ENCODE peak calls at places on chromosomes 4 and X, in five cellular contexts. One of them, this sample, is unnamed.
A peak's percentile ranks its signal among the peaks of the same experiment; 100 is the strongest.

GRCh38 chr4:139910106-139910505 is 243.9 kb downstream of the MAML3 start:
- DNase-seq in HCT116: no peak
- DNase-seq in NB4: no peak
- DNase-seq in gastrocnemius medialis: no peak
- DNase-seq in suprapubic skin: no peak
- DNase-seq in this sample: no peak

GRCh38 chr4:24024157-24024556 is 134.3 kb upstream of the PPARGC1A start:
- DNase-seq in HCT116: no peak
- DNase-seq in NB4: no peak
- DNase-seq in gastrocnemius medialis: no peak
- DNase-seq in suprapubic skin: no peak
- DNase-seq in this sample: no peak

GRCh38 chrX:30913556-30913955 is 24.5 kb upstream of the TAB3 start:
- DNase-seq in HCT116: no peak
- DNase-seq in NB4: no peak
- DNase-seq in gastrocnemius medialis: no peak
- DNase-seq in suprapubic skin: no peak
- DNase-seq in this sample: no peak

GRCh38 chrX:11499076-11500044 is 166.4 kb downstream of the ARHGAP6 start:
- DNase-seq in HCT116: no peak
- DNase-seq in NB4: no peak
- DNase-seq in gastrocnemius medialis: no peak
- DNase-seq in suprapubic skin: no peak
- DNase-seq in this sample: no peak

GRCh38 chrX:37921758-37922157 is 74.4 kb upstream of the DYNLT3 start:
- DNase-seq in HCT116: no peak
- DNase-seq in NB4: no peak
- DNase-seq in gastrocnemius medialis: no peak
- DNase-seq in suprapubic skin: no peak
- DNase-seq in this sample: no peak

GRCh38 chrX:47380268-47380667 is 9.9 kb downstream of the ZNF157 start:
- DNase-seq in HCT116: no peak
- DNase-seq in NB4: no peak
- DNase-seq in gastrocnemius medialis: peak; percentile 14
- DNase-seq in suprapubic skin: no peak
- DNase-seq in this sample: peak; percentile 85

GRCh38 chrX:1205681-1206611 is 6.5 kb downstream of the CRLF2 start:
- DNase-seq in HCT116: peak; percentile 95
- DNase-seq in NB4: peak; percentile 56
- DNase-seq in gastrocnemius medialis: no peak
- DNase-seq in suprapubic skin: no peak
- DNase-seq in this sample: no peak

GRCh38 chrX:136065044-136065671 is 79.9 kb downstream of the SLC9A6 start:
- DNase-seq in HCT116: no peak
- DNase-seq in NB4: peak; percentile 6
- DNase-seq in gastrocnemius medialis: peak; percentile 23
- DNase-seq in suprapubic skin: no peak
- DNase-seq in this sample: no peak

GRCh38 chr4:133146574-133147198 is 2.4 kb upstream of the PCDH10 start:
- DNase-seq in HCT116: no peak
- DNase-seq in NB4: peak; percentile 25
- DNase-seq in gastrocnemius medialis: no peak
- DNase-seq in suprapubic skin: peak; percentile 66
- DNase-seq in this sample: no peak

GRCh38 chr4:26055855-26056254 is 141.8 kb downstream of the SMIM20 start:
- DNase-seq in HCT116: no peak
- DNase-seq in NB4: peak; percentile 32
- DNase-seq in gastrocnemius medialis: no peak
- DNase-seq in suprapubic skin: no peak
- DNase-seq in this sample: peak; percentile 53

GRCh38 chrX:18893536-18893935 is 90.4 kb downstream of the PHKA2 start:
- DNase-seq in HCT116: no peak
- DNase-seq in NB4: no peak
- DNase-seq in gastrocnemius medialis: no peak
- DNase-seq in suprapubic skin: no peak
- DNase-seq in this sample: no peak

GRCh38 chrX:100512471-100512870 is 72.3 kb upstream of the TNMD start:
- DNase-seq in HCT116: peak; percentile 1
- DNase-seq in NB4: peak; percentile 4
- DNase-seq in gastrocnemius medialis: no peak
- DNase-seq in suprapubic skin: no peak
- DNase-seq in this sample: no peak

GRCh38 chr4:161188578-161188977 is 975.2 kb downstream of the FSTL5 start:
- DNase-seq in HCT116: no peak
- DNase-seq in NB4: no peak
- DNase-seq in gastrocnemius medialis: no peak
- DNase-seq in suprapubic skin: no peak
- DNase-seq in this sample: no peak

GRCh38 chrX:115960440-115961084 is 210.0 kb upstream of the AGTR2 start:
- DNase-seq in HCT116: no peak
- DNase-seq in NB4: no peak
- DNase-seq in gastrocnemius medialis: no peak
- DNase-seq in suprapubic skin: no peak
- DNase-seq in this sample: no peak

GRCh38 chr4:156593464-156593863 is 378.1 kb downstream of the PDGFC start:
- DNase-seq in HCT116: no peak
- DNase-seq in NB4: no peak
- DNase-seq in gastrocnemius medialis: no peak
- DNase-seq in suprapubic skin: no peak
- DNase-seq in this sample: no peak
- TF ChIP-seq CTCF in HCT116: no peak
- TF ChIP-seq CTCF in NB4: no peak
- TF ChIP-seq CTCF in gastrocnemius medialis: no peak
- TF ChIP-seq CTCF in suprapubic skin: no peak
- TF ChIP-seq CTCF in this sample: no peak

GRCh38 chr4:7967063-7967440 is 27.4 kb upstream of the AFAP1 start:
- DNase-seq in HCT116: no peak
- DNase-seq in NB4: no peak
- DNase-seq in gastrocnemius medialis: no peak
- DNase-seq in suprapubic skin: no peak
- DNase-seq in this sample: peak; percentile 75

GRCh38 chr4:7970031-7970946 is 30.6 kb upstream of the AFAP1 start:
- DNase-seq in HCT116: no peak
- DNase-seq in NB4: no peak
- DNase-seq in gastrocnemius medialis: no peak
- DNase-seq in suprapubic skin: no peak
- DNase-seq in this sample: no peak

GRCh38 chr4:7966281-7967062 is 26.8 kb upstream of the AFAP1 start:
- DNase-seq in HCT116: no peak
- DNase-seq in NB4: no peak
- DNase-seq in gastrocnemius medialis: no peak
- DNase-seq in suprapubic skin: no peak
- DNase-seq in this sample: peak; percentile 80

GRCh38 chr4:7967501-7968261 is 28.0 kb upstream of the AFAP1 start:
- DNase-seq in HCT116: no peak
- DNase-seq in NB4: no peak
- DNase-seq in gastrocnemius medialis: no peak
- DNase-seq in suprapubic skin: no peak
- DNase-seq in this sample: peak; percentile 78

GRCh38 chr4:7968262-7968896 is 28.7 kb upstream of the AFAP1 start:
- DNase-seq in HCT116: no peak
- DNase-seq in NB4: no peak
- DNase-seq in gastrocnemius medialis: no peak
- DNase-seq in suprapubic skin: no peak
- DNase-seq in this sample: no peak
- TF ChIP-seq POLR2A in HCT116: no peak
- TF ChIP-seq POLR2A in NB4: no peak
- TF ChIP-seq POLR2A in gastrocnemius medialis: no peak
- TF ChIP-seq POLR2A in suprapubic skin: no peak
- TF ChIP-seq POLR2A in this sample: no peak

GRCh38 chrX:132171478-132171877 is 43.7 kb upstream of the FRMD7 start:
- DNase-seq in HCT116: no peak
- DNase-seq in NB4: peak; percentile 5
- DNase-seq in gastrocnemius medialis: no peak
- DNase-seq in suprapubic skin: no peak
- DNase-seq in this sample: no peak
- TF ChIP-seq CTCF in HCT116: no peak
- TF ChIP-seq CTCF in NB4: no peak
- TF ChIP-seq CTCF in gastrocnemius medialis: no peak
- TF ChIP-seq CTCF in suprapubic skin: no peak
- TF ChIP-seq CTCF in this sample: no peak

GRCh38 chrX:153956044-153956907 is 11.8 kb upstream of the RENBP start:
- DNase-seq in HCT116: no peak
- DNase-seq in NB4: no peak
- DNase-seq in gastrocnemius medialis: no peak
- DNase-seq in suprapubic skin: no peak
- DNase-seq in this sample: no peak
- TF ChIP-seq POLR2A in HCT116: no peak
- TF ChIP-seq POLR2A in NB4: no peak
- TF ChIP-seq POLR2A in gastrocnemius medialis: no peak
- TF ChIP-seq POLR2A in suprapubic skin: no peak
- TF ChIP-seq POLR2A in this sample: no peak

DNA sequence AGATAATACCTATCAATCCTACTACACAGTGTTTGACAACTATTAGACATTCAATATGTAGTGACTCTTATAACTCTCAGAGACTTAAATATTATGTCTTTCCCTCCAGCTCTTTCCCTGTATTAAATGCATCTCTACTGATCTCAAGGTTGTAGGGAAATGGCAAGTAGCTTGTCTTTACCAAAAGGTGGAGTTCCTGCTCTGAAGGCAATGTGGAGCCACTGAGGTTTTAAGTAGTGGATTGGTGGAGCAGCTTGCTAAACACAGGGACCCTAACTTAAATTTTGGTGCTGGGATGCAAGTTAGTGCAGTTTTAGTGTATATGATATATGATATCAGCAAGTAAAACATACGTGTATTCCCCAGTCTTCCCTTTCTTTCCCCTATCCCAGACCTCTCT is 13.1 kb downstream of the FNIP2 start:
- DNase-seq in HCT116: no peak
- DNase-seq in NB4: no peak
- DNase-seq in gastrocnemius medialis: no peak
- DNase-seq in suprapubic skin: no peak
- DNase-seq in this sample: no peak
- TF ChIP-seq CTCF in HCT116: no peak
- TF ChIP-seq CTCF in NB4: no peak
- TF ChIP-seq CTCF in gastrocnemius medialis: no peak
- TF ChIP-seq CTCF in suprapubic skin: no peak
- TF ChIP-seq CTCF in this sample: no peak

GRCh38 chr4:78722880-78723279 is 53.3 kb upstream of the BMP2K start:
- DNase-seq in HCT116: no peak
- DNase-seq in NB4: no peak
- DNase-seq in gastrocnemius medialis: no peak
- DNase-seq in suprapubic skin: no peak
- DNase-seq in this sample: no peak

GRCh38 chr4:78722320-78722719 is 53.8 kb upstream of the BMP2K start:
- DNase-seq in HCT116: no peak
- DNase-seq in NB4: no peak
- DNase-seq in gastrocnemius medialis: no peak
- DNase-seq in suprapubic skin: no peak
- DNase-seq in this sample: no peak

GRCh38 chr4:78721739-78722138 is 54.4 kb upstream of the BMP2K start:
- DNase-seq in HCT116: no peak
- DNase-seq in NB4: no peak
- DNase-seq in gastrocnemius medialis: no peak
- DNase-seq in suprapubic skin: no peak
- DNase-seq in this sample: no peak

GRCh38 chr4:78720151-78720726 is 55.9 kb upstream of the BMP2K start:
- DNase-seq in HCT116: no peak
- DNase-seq in NB4: no peak
- DNase-seq in gastrocnemius medialis: no peak
- DNase-seq in suprapubic skin: no peak
- DNase-seq in this sample: no peak

DNA sequence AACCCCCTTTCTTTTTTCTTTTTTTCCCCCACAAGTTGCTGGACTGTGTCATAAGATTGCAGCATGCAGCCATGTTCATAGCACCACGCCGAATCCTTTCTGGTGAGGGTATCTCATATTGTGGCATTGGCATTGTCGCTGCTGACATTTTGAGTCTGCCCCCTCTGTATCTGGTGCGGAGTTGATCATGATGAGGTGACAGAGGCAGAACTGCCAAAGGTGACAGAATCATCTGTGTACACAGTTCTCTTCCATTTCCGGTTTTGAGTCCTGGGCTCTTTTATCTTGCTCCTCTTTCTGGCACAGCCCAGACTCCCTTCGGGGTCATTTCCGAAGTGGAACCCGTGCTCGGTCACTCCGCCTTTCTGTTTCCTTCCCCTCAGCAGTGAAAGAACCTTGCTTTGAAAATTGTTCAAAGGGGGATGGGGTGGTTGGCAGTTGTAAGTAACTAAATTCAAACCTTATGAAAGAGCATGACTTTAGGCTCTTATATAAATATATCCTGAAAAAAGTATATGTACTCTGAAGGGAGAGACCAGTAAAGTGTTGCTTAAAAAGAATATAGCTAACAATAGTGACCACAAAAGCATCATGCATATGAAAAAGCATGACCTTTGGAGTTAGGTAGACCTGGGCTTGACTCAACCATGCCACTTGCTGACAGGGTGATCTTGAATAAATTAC is 55.0 kb upstream of the BMP2K start:
- DNase-seq in HCT116: no peak
- DNase-seq in NB4: no peak
- DNase-seq in gastrocnemius medialis: peak; percentile 15
- DNase-seq in suprapubic skin: no peak
- DNase-seq in this sample: peak; percentile 41
- TF ChIP-seq POLR2A in HCT116: no peak
- TF ChIP-seq POLR2A in NB4: no peak
- TF ChIP-seq POLR2A in gastrocnemius medialis: no peak
- TF ChIP-seq POLR2A in suprapubic skin: no peak
- TF ChIP-seq POLR2A in this sample: no peak

DNA sequence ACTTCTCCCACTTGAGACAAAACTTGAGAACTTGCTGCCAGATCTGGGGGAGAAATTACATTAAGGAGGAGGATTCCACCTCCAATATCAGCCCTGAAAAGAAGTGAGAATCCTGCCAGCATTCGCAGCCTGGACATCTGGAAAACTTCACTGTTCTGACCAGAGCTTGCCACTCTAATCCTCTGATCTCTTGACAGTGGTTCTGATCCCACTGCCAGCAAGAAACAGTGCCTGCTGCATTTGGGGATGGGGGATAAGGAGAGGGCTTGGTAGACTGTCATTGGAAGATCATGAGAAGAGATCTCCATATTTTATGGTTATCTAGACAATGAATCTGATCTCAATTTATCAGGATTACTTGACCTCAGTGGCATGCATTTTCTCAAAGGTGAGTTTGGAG is 49.8 kb upstream of the TMEM33 start:
- DNase-seq in HCT116: no peak
- DNase-seq in NB4: no peak
- DNase-seq in gastrocnemius medialis: no peak
- DNase-seq in suprapubic skin: no peak
- DNase-seq in this sample: no peak
- TF ChIP-seq CTCF in HCT116: no peak
- TF ChIP-seq CTCF in NB4: no peak
- TF ChIP-seq CTCF in gastrocnemius medialis: no peak
- TF ChIP-seq CTCF in suprapubic skin: no peak
- TF ChIP-seq CTCF in this sample: no peak

This sample was measured in lower leg skin.